ENCODE peak calls at places on chromosome 9, in five cellular contexts. R is SK-N-SH, I is K562, L is GM12878, Z is HepG2. H is an unnamed sample.

GRCh38 chr9:4297795-4298254 is 2.0 kb downstream of the GLIS3 start:
- DNase-seq in R (peak), I (peak), L (no peak), Z (peak), H (peak)

GRCh38 chr9:113488490-113488889 is 25.0 kb downstream of the RGS3 start:
- DNase-seq in R (no peak), I (no peak), L (no peak), Z (no peak), H (peak)

GRCh38 chr9:81690251-81690851 is 1.0 kb upstream of the TLE1 start:
- DNase-seq in R (no peak), I (no peak), L (no peak), Z (no peak), H (peak)

GRCh38 chr9:138099803-138100598 is 222.4 kb downstream of the CACNA1B start:
- DNase-seq in R (peak), I (no peak), L (no peak), Z (no peak), H (no peak)

GRCh38 chr9:83312543-83312942 is 225.7 kb downstream of the FRMD3 start:
- DNase-seq in R (no peak), I (no peak), L (no peak), Z (no peak), H (no peak)

GRCh38 chr9:114382951-114383865 is 4.6 kb downstream of the AKNA start:
- DNase-seq in R (no peak), I (no peak), L (no peak), Z (no peak), H (peak)

GRCh38 chr9:110443146-110443877 is 105.6 kb upstream of the TXNDC8 start:
- DNase-seq in R (peak), I (no peak), L (no peak), Z (peak), H (peak)

GRCh38 chr9:78089111-78089510 is 57.5 kb upstream of the GNAQ start:
- DNase-seq in R (no peak), I (no peak), L (no peak), Z (no peak), H (no peak)

GRCh38 chr9:116421006-116421538 is 266.0 kb upstream of the TRIM32 start:
- DNase-seq in R (no peak), I (no peak), L (no peak), Z (no peak), H (peak)

GRCh38 chr9:20592673-20593072 is 29.6 kb downstream of the MLLT3 start:
- DNase-seq in R (no peak), I (no peak), L (no peak), Z (no peak), H (peak)

GRCh38 chr9:129143461-129143927 is 32.3 kb downstream of the PTPA start:
- DNase-seq in R (no peak), I (peak), L (no peak), Z (peak), H (peak)

GRCh38 chr9:98808411-98808815 is 943 bp downstream of the GALNT12 start:
- DNase-seq in R (no peak), I (peak), L (no peak), Z (no peak), H (no peak)

GRCh38 chr9:129665008-129665771 is at the start of gene PRRX2:
- DNase-seq in R (peak), I (peak), L (no peak), Z (no peak), H (peak)

GRCh38 chr9:111891910-111892499 is 4.6 kb upstream of the UGCG start:
- DNase-seq in R (no peak), I (peak), L (no peak), Z (peak), H (no peak)

GRCh38 chr9:112112519-112112918 is 62.6 kb downstream of the SUSD1 start:
- DNase-seq in R (no peak), I (no peak), L (no peak), Z (no peak), H (peak)

GRCh38 chr9:126513159-126514036 is 100.3 kb upstream of the LMX1B start:
- DNase-seq in R (no peak), I (no peak), L (no peak), Z (no peak), H (no peak)

GRCh38 chr9:37104183-37104889 is 16.0 kb upstream of the ZCCHC7 start:
- DNase-seq in R (no peak), I (no peak), L (no peak), Z (no peak), H (peak)

GRCh38 chr9:93541581-93542349 is 34.6 kb upstream of the PHF2 start:
- DNase-seq in R (peak), I (no peak), L (no peak), Z (no peak), H (no peak)

GRCh38 chr9:131837316-131837715 is 97.4 kb upstream of the RAPGEF1 start:
- DNase-seq in R (peak), I (peak), L (no peak), Z (peak), H (no peak)

GRCh38 chr9:38016375-38017120 is 52.5 kb downstream of the SHB start:
- DNase-seq in R (no peak), I (no peak), L (no peak), Z (no peak), H (peak)

GRCh38 chr9:70479880-70480291 is 65.4 kb upstream of the KLF9 start:
- DNase-seq in R (peak), I (no peak), L (no peak), Z (no peak), H (peak)

GRCh38 chr9:22201256-22201655 is 192.2 kb upstream of the CDKN2B start:
- DNase-seq in R (no peak), I (no peak), L (no peak), Z (no peak), H (no peak)

GRCh38 chr9:33752130-33752637 is 43.2 kb upstream of the PRSS3 start:
- DNase-seq in R (no peak), I (no peak), L (no peak), Z (peak), H (no peak)

GRCh38 chr9:33748633-33749304 is 46.6 kb upstream of the PRSS3 start:
- DNase-seq in R (no peak), I (no peak), L (no peak), Z (no peak), H (no peak)

GRCh38 chr9:33751536-33752129 is 43.7 kb upstream of the PRSS3 start:
- DNase-seq in R (no peak), I (no peak), L (no peak), Z (no peak), H (no peak)

GRCh38 chr9:33750307-33750838 is 45.0 kb upstream of the PRSS3 start:
- DNase-seq in R (peak), I (no peak), L (no peak), Z (no peak), H (peak)

DNA sequence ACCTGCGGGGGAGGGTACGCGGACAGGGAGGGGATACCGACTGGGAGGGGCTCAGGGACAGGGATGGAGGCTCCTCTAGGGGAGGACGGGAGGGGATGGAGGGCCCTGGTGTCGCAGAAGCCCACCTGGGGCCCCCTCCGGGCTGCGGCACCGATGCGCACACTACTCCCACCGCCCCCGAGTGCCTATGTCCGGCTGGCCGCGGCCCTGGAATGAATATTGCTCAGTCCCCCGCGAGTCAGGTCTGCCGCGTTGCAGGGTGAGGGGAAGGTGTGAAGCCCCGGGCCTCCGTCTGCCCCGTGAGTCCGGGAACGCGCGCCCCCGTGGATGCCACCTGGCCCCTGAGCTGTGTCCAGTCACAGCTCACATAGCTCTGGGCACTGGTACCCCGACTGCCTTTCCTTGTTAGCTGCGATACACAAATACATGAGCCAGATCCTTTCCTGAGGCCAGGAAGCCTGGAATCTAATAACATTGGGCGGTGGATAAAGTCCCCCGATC is 44.5 kb upstream of the PRSS3 start:
- DNase-seq in R (peak), I (no peak), L (no peak), Z (no peak), H (no peak)
- H2AFZ ChIP-seq in R (peak), I (no peak), L (no peak), Z (no peak), H (peak)

GRCh38 chr9:6239048-6239461 is 23.4 kb downstream of the IL33 start:
- DNase-seq in R (no peak), I (no peak), L (no peak), Z (peak), H (peak)

GRCh38 chr9:6247266-6247665 is 31.7 kb downstream of the IL33 start:
- DNase-seq in R (no peak), I (no peak), L (no peak), Z (no peak), H (no peak)

GRCh38 chr9:6239694-6240093 is 24.1 kb downstream of the IL33 start:
- DNase-seq in R (no peak), I (no peak), L (no peak), Z (no peak), H (peak)

DNA sequence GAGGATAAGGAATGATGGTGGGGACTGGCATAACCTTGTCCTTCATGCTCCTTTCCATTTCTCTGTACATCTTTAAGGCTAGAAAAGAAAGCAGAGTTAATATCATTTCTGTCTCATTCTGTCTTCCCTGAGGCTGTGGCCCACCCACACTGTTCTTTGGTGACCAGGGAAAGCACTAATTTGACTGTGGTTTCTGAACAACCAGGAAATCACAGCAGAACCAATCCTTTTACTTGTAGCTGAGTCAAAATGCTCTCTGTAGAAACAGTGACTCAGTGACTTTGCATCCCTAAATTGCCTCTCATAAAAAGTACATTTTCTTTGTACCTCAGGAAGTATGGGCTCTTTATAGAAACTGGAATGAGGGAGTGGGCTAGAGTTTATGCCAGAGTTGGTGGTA is 28.1 kb downstream of the IL33 start:
- DNase-seq in R (no peak), I (no peak), L (peak), Z (no peak), H (peak)
- TF ChIP-seq MXI1 in R (no peak), I (no peak), L (no peak), Z (no peak), H (no peak)

GRCh38 chr9:133512253-133513213 is 12.2 kb downstream of the MYMK start:
- DNase-seq in R (peak), I (no peak), L (no peak), Z (no peak), H (no peak)
- H2AFZ ChIP-seq in R (no peak), I (no peak), L (no peak), Z (no peak), H (no peak)

DNA sequence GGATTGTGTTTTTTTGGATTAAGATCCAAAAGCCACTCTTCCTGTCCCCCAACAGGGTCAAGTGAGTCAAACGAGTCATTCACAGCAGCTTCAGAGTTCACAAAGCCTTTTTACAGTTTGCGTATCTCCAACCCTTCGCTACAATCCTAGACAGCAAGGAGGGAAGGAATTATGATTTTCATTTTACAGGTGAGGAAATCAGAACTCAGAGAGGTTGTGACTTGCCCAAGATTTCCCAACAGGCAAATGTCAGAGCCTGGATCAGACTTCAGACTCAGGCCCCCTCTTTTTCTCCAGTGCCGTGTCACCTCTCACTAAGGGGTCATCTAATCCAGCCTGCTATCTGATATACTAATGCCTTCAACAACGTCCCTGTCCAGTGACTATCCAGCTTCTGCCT is 72.1 kb upstream of the XPA start:
- DNase-seq in R (no peak), I (no peak), L (no peak), Z (no peak), H (no peak)
- TF ChIP-seq MXI1 in R (no peak), I (no peak), L (no peak), Z (no peak), H (no peak)